ENCODE peak calls at places on chromosomes 13 and 19, in seven cellular contexts. R, V, G, W, D, I and S are unnamed samples.

GRCh38 chr13:59607780-59608233 is 555.9 kb downstream of the DIAPH3 start:
- DNase-seq in R (no peak), V (no peak), G (no peak), W (no peak), D (no peak), I (no peak), S (no peak)

GRCh38 chr13:113930711-113931637 is 42.9 kb downstream of the C13orf46 start:
- DNase-seq in R (no peak), V (no peak), G (no peak), W (no peak), D (no peak), I (peak; percentile 44), S (no peak)

GRCh38 chr13:72504026-72504925 is 223.2 kb downstream of the MZT1 start:
- DNase-seq in R (no peak), V (no peak), G (no peak), W (no peak), D (no peak), I (no peak), S (no peak)

GRCh38 chr19:11729586-11729985 is 9.2 kb downstream of the ZNF823 start:
- DNase-seq in R (no peak), V (no peak), G (no peak), W (no peak), D (no peak), I (no peak), S (no peak)

GRCh38 chr13:30906411-30906990 is 430 bp downstream of the MEDAG start:
- DNase-seq in R (peak; percentile 55), V (no peak), G (no peak), W (no peak), D (no peak), I (no peak), S (no peak)

GRCh38 chr19:50722248-50723013 is 733 bp upstream of the CLEC11A start:
- DNase-seq in R (no peak), V (no peak), G (no peak), W (no peak), D (no peak), I (no peak), S (no peak)

GRCh38 chr19:17490411-17490810 is 20.1 kb downstream of the SLC27A1 start:
- DNase-seq in R (no peak), V (no peak), G (no peak), W (no peak), D (no peak), I (no peak), S (no peak)

GRCh38 chr13:112103971-112104872 is 37.3 kb downstream of the SOX1 start:
- DNase-seq in R (peak; percentile 79), V (no peak), G (no peak), W (no peak), D (no peak), I (no peak), S (no peak)

GRCh38 chr13:101453784-101454201 is 1.3 kb downstream of the ITGBL1 start:
- DNase-seq in R (no peak), V (no peak), G (no peak), W (no peak), D (peak; percentile 72), I (no peak), S (peak; percentile 4)

GRCh38 chr13:79525458-79525857 is 44.5 kb downstream of the NDFIP2 start:
- DNase-seq in R (no peak), V (peak; percentile 14), G (peak; percentile 6), W (no peak), D (no peak), I (no peak), S (no peak)

GRCh38 chr13:27257648-27258253 is 6.4 kb downstream of the RPL21 start:
- DNase-seq in R (no peak), V (no peak), G (no peak), W (no peak), D (no peak), I (no peak), S (no peak)

GRCh38 chr19:23991170-23991569 is 76.5 kb downstream of the ZNF726 start:
- DNase-seq in R (no peak), V (peak; percentile 4), G (peak; percentile 49), W (no peak), D (no peak), I (no peak), S (no peak)

GRCh38 chr19:32873560-32873959 is 4.0 kb upstream of the SLC7A9 start:
- DNase-seq in R (peak; percentile 19), V (no peak), G (no peak), W (no peak), D (no peak), I (no peak), S (no peak)

GRCh38 chr19:32876236-32876918 is 6.8 kb upstream of the SLC7A9 start:
- DNase-seq in R (peak; percentile 34), V (no peak), G (no peak), W (no peak), D (no peak), I (no peak), S (no peak)

GRCh38 chr19:32872391-32872790 is 2.8 kb upstream of the SLC7A9 start:
- DNase-seq in R (peak; percentile 1), V (no peak), G (no peak), W (no peak), D (no peak), I (no peak), S (no peak)

GRCh38 chr19:32875428-32875827 is 5.9 kb upstream of the SLC7A9 start:
- DNase-seq in R (peak; percentile 51), V (no peak), G (no peak), W (no peak), D (no peak), I (no peak), S (no peak)

GRCh38 chr19:32874605-32875004 is 5.0 kb upstream of the SLC7A9 start:
- DNase-seq in R (peak; percentile 37), V (no peak), G (no peak), W (no peak), D (no peak), I (no peak), S (no peak)
- TF ChIP-seq JUND in R (no peak), V (no peak), G (no peak), W (no peak), D (no peak), I (no peak), S (no peak)

GRCh38 chr13:98942485-98942884 is 35.4 kb downstream of the DOCK9 start:
- DNase-seq in R (no peak), V (no peak), G (no peak), W (no peak), D (no peak), I (no peak), S (no peak)

GRCh38 chr13:98941118-98941517 is 36.7 kb downstream of the DOCK9 start:
- DNase-seq in R (no peak), V (no peak), G (no peak), W (no peak), D (no peak), I (no peak), S (no peak)

GRCh38 chr13:98944336-98944735 is 33.5 kb downstream of the DOCK9 start:
- DNase-seq in R (no peak), V (no peak), G (no peak), W (no peak), D (no peak), I (no peak), S (no peak)

GRCh38 chr13:98941536-98941935 is 36.3 kb downstream of the DOCK9 start:
- DNase-seq in R (no peak), V (no peak), G (no peak), W (no peak), D (no peak), I (no peak), S (no peak)

GRCh38 chr13:98942997-98943396 is 34.9 kb downstream of the DOCK9 start:
- DNase-seq in R (no peak), V (no peak), G (no peak), W (no peak), D (no peak), I (no peak), S (no peak)
- TF ChIP-seq JUND in R (no peak), V (no peak), G (no peak), W (no peak), D (no peak), I (no peak), S (no peak)

DNA sequence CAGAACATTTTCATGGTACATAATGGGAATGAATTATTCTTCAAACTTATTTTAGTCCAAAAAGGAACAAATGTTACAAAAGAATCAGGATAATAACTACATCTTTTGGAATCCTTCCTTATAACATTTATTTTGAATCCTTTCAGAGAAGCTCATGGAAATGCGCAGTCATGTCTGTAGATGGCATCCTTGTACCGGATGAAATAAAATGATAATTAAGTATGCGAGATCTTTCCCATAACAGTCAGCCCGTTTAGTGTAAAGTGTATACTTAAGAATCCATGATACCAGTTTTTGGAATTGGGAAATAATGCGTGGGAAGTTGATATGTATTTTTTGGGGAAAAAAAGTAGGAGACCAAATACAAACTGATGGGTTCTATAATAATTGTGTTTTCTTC is 418.8 kb downstream of the GPC5 start:
- DNase-seq in R (no peak), V (peak; percentile 38), G (peak; percentile 1), W (no peak), D (peak; percentile 17), I (no peak), S (peak; percentile 57)
- TF ChIP-seq JUND in R (no peak), V (no peak), G (no peak), W (no peak), D (no peak), I (no peak), S (no peak)

GRCh38 chr19:48737360-48737998 is 2.9 kb downstream of the RASIP1 start:
- DNase-seq in R (no peak), V (peak; percentile 95), G (no peak), W (no peak), D (peak; percentile 66), I (no peak), S (no peak)
- TF ChIP-seq JUND in R (no peak), V (no peak), G (no peak), W (no peak), D (no peak), I (no peak), S (no peak)

GRCh38 chr19:35006999-35007365 is 6.9 kb downstream of the GRAMD1A start:
- DNase-seq in R (no peak), V (no peak), G (no peak), W (no peak), D (no peak), I (no peak), S (no peak)

GRCh38 chr19:35011091-35011689 is 11.1 kb downstream of the GRAMD1A start:
- DNase-seq in R (no peak), V (no peak), G (no peak), W (no peak), D (no peak), I (no peak), S (no peak)

GRCh38 chr19:35011737-35012682 is 11.9 kb downstream of the GRAMD1A start:
- DNase-seq in R (no peak), V (no peak), G (no peak), W (no peak), D (peak; percentile 20), I (no peak), S (no peak)

GRCh38 chr19:35008891-35009341 is 8.8 kb downstream of the GRAMD1A start:
- DNase-seq in R (no peak), V (no peak), G (no peak), W (no peak), D (no peak), I (no peak), S (no peak)

GRCh38 chr19:35009424-35010415 is 9.6 kb downstream of the GRAMD1A start:
- DNase-seq in R (no peak), V (no peak), G (no peak), W (no peak), D (peak; percentile 19), I (no peak), S (no peak)
- TF ChIP-seq JUND in R (no peak), V (no peak), G (no peak), W (no peak), D (no peak), I (no peak), S (no peak)